ENCODE peak calls at places on chromosomes 1 and 21, in four cellular contexts. I is stimulated activated CD8-positive, alpha-beta memory T cell treated with anti-CD3 and anti-CD28 coated beads, Interleukin-4, amount 100 ng/mL, for 1 hour; M is NCI-H2029 treated with DMSO at 0.1 percent for 48 hours; P is mucosa of gallbladder. T is an unnamed sample.

GRCh38 chr21:35020446-35020845 is 28.7 kb downstream of the RUNX1 start:
- DNase-seq in I (no peak), M (no peak), P (no peak), T (no peak)

GRCh38 chr1:3632716-3633343 is 8.0 kb downstream of the TPRG1L start:
- DNase-seq in I (no peak), M (no peak), P (no peak), T (no peak)

GRCh38 chr1:10835423-10836421 is 39.3 kb upstream of the CASZ1 start:
- DNase-seq in I (no peak), M (peak), P (no peak), T (no peak)

GRCh38 chr1:95685091-95685490 is 451.1 kb downstream of the RWDD3 start:
- DNase-seq in I (no peak), M (peak), P (no peak), T (no peak)

GRCh38 chr21:22791986-22792560 is 1793.9 kb downstream of the NCAM2 start:
- DNase-seq in I (no peak), M (peak), P (peak), T (no peak)

GRCh38 chr1:31551206-31551605 is 25.1 kb upstream of the TINAGL1 start:
- DNase-seq in I (no peak), M (no peak), P (no peak), T (no peak)

GRCh38 chr1:56106551-56107277 is 472.6 kb downstream of the PLPP3 start:
- DNase-seq in I (no peak), M (no peak), P (no peak), T (no peak)

GRCh38 chr1:19925342-19926070 is 2.1 kb upstream of the PLA2G2E start:
- DNase-seq in I (no peak), M (no peak), P (no peak), T (no peak)

GRCh38 chr1:183278736-183279591 is 92.9 kb downstream of the LAMC2 start:
- DNase-seq in I (no peak), M (no peak), P (no peak), T (no peak)

GRCh38 chr1:30523055-30524020 is 200.0 kb downstream of the MATN1 start:
- DNase-seq in I (no peak), M (peak), P (no peak), T (no peak)